ENCODE peak calls at places on chromosomes 16 and 17, in four cellular contexts. W is neural progenitor cell, G is PC-3, A is mammary epithelial cell. J is an unnamed sample.

GRCh38 chr17:17227608-17228520 is 9.1 kb downstream of the FLCN start:
- DNase-seq in W (no peak), G (no peak), A (no peak), J (no peak)

GRCh38 chr16:2424061-2425007 is 4.9 kb upstream of the CCNF start:
- DNase-seq in G (no peak), W (no peak), A (no peak), J (no peak)

GRCh38 chr16:90008708-90009145 is 10.5 kb downstream of the DBNDD1 start:
- DNase-seq in W (no peak), A (no peak), G (no peak), J (no peak)

GRCh38 chr16:19830902-19831555 is 53.6 kb downstream of the GPRC5B start:
- DNase-seq in W (no peak), G (no peak), A (no peak), J (no peak)

GRCh38 chr16:10831899-10832886 is 13.6 kb upstream of the TVP23A start:
- DNase-seq in G (no peak), A (no peak), W (no peak), J (no peak)

GRCh38 chr17:1275962-1276736 is 3.3 kb upstream of the TRARG1 start:
- DNase-seq in G (peak), W (peak), A (no peak), J (no peak)

GRCh38 chr16:56192971-56193936 is 2.0 kb downstream of the GNAO1 start:
- DNase-seq in W (peak), A (no peak), G (no peak), J (no peak)

GRCh38 chr16:57525761-57526160 is 10.6 kb downstream of the CCDC102A start:
- DNase-seq in W (no peak), G (no peak), A (no peak), J (no peak)

GRCh38 chr16:48613061-48613957 is 3.3 kb upstream of the N4BP1 start:
- DNase-seq in W (no peak), A (peak), G (peak), J (no peak)

GRCh38 chr16:66523861-66524354 is 26.0 kb downstream of the TK2 start:
- DNase-seq in G (no peak), A (no peak), W (no peak), J (no peak)

GRCh38 chr16:52816993-52817392 is 235.7 kb downstream of the CHD9NB start:
- DNase-seq in G (no peak), W (no peak), A (no peak), J (no peak)

DNA sequence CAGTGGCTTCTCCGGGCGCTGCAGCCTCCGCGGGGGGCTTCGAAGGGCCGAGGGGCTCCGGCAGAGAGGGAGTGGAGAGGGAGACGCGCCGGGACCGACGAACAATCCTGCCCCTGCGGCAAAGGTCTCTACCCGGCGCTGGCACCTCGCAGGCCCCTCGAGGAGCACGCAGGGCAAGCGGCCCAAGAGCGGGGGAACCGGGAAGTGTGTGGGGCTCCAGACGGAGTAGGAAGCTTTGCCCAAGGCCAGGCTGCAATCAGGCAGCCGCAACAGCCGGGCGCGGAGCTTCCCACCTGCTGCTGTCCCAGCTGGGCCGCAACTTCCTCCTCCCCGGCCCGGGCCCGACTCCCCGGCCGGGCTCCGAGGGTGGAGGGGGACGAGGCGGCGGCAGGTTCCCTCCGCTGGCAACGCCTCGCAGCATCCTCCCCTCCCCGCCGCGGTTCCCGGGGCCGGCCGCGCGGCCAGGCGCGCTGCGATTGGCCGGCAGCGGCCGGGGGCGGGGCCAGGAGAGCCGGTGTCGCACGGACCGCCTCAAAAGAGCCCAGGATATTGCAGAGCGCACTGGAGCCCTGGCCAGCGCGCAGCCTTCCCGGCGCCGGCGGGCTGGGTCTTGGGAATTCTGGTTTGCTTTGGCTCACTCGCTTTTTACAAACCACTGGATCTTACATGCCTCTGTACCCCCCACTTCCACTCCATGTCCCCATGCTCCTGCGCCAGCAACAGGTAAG is at the start of gene KCNJ2:
- DNase-seq in G (peak), A (peak), W (peak), J (peak)
- TF ChIP-seq EZH2 in G (no peak), A (no peak), W (no peak), J (no peak)

GRCh38 chr16:9823510-9823909 is 358.7 kb downstream of the GRIN2A start:
- DNase-seq in A (no peak), G (no peak), W (no peak), J (peak)

GRCh38 chr16:9820481-9821246 is 361.6 kb downstream of the GRIN2A start:
- DNase-seq in G (no peak), A (no peak), W (peak), J (no peak)

GRCh38 chr16:9821970-9822369 is 360.3 kb downstream of the GRIN2A start:
- DNase-seq in G (no peak), W (peak), A (no peak), J (no peak)

GRCh38 chr16:9818702-9819101 is 363.5 kb downstream of the GRIN2A start:
- DNase-seq in G (no peak), A (no peak), W (no peak), J (no peak)

GRCh38 chr16:9821331-9821730 is 360.9 kb downstream of the GRIN2A start:
- DNase-seq in G (no peak), W (no peak), A (no peak), J (no peak)
- H3K9ac ChIP-seq in G (no peak), W (no peak), A (no peak), J (no peak)

GRCh38 chr16:84537431-84538151 is 33.1 kb upstream of the MEAK7 start:
- DNase-seq in A (no peak), G (no peak), W (no peak), J (no peak)
- H3K4me2 ChIP-seq in A (no peak), G (no peak), W (no peak), J (peak)

GRCh38 chr17:48595107-48595999 is 1.8 kb upstream of the HOXB5 start:
- DNase-seq in G (no peak), A (no peak), W (no peak), J (no peak)

GRCh38 chr17:48594412-48595106 is 980 bp upstream of the HOXB5 start:
- DNase-seq in W (no peak), G (no peak), A (no peak), J (no peak)

GRCh38 chr17:48596735-48597491 is 3.3 kb upstream of the HOXB5 start:
- DNase-seq in A (no peak), W (no peak), G (no peak), J (no peak)

GRCh38 chr17:48597492-48597774 is 3.9 kb upstream of the HOXB5 start:
- DNase-seq in W (no peak), A (no peak), G (no peak), J (no peak)

DNA sequence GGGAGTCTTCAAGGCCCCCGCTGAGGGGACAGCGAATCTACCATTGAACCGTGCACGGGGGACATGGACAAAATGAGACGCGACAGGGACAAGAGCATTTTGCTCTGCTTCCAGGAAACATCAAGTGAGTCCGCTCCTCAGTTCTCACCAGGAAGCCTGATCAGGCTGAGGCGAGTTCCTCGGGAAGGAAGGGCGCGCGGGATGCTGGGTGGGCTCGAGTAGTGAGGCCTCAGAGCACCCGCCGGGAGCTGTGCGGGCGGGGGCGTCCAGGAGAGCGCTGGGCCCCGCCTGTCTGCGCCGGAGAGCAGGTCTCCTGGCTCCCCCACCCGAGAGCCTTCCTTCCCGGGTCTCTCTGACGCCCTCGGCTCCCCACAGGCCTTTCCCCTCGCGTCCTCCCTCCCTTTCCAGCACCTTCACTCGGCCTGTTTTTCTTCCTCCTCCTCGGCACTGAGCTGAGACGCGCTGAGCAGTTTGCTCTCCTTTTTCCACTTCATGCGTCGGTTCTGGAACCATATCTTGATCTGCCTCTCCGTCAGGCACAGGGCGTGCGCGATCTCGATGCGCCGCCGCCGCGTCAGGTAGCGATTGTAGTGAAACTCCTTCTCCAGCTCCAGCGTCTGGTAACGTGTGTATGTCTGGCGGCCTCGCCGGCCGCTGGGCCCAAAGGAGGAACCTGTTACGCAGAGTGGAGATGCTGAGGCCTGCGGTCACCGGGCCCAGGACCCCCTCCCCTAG is 2.6 kb upstream of the HOXB5 start:
- DNase-seq in G (no peak), A (no peak), W (no peak), J (no peak)
- TF ChIP-seq EZH2 in G (no peak), A (no peak), W (peak), J (peak)

GRCh38 chr17:29593546-29594440 is 861 bp downstream of the ANKRD13B start:
- DNase-seq in W (peak), A (no peak), G (peak), J (no peak)
- H3K9ac ChIP-seq in W (no peak), A (no peak), G (peak), J (peak)

GRCh38 chr17:40068129-40068581 is 5.4 kb downstream of the THRA start:
- DNase-seq in G (peak), W (peak), A (peak), J (no peak)

GRCh38 chr17:40067710-40068109 is 4.9 kb downstream of the THRA start:
- DNase-seq in W (no peak), A (no peak), G (no peak), J (no peak)

GRCh38 chr17:40065041-40065770 is 2.4 kb downstream of the THRA start:
- DNase-seq in G (no peak), A (no peak), W (peak), J (peak)

GRCh38 chr17:40063915-40064531 is 1.3 kb downstream of the THRA start:
- DNase-seq in W (no peak), A (no peak), G (no peak), J (no peak)

GRCh38 chr17:40065771-40066510 is 3.2 kb downstream of the THRA start:
- DNase-seq in A (no peak), G (no peak), W (no peak), J (no peak)
- H3K4me2 ChIP-seq in A (no peak), G (no peak), W (peak), J (peak)

DNA sequence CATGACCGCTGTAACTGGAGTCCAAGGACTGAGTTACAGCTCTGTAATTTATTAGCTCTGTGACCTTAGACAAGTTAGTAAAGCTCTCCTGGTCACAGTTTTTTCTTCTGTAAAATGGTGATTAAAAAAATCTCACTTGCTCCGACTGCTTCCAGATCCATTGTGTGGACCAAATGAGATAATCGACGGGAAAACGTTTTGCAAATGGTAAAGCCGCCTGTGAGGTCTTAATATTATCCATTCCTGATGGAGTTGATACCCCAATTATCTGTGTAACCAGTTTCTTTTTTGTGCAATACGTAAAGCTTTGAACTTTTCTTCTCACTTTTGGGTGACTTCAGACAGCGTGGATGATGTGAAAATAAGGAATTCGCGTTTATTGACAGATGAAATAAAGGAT is 422.9 kb downstream of the UTP18 start:
- DNase-seq in W (no peak), A (no peak), G (no peak), J (no peak)
- TF ChIP-seq EZH2 in W (no peak), A (no peak), G (no peak), J (no peak)